ENCODE peak calls at places on chromosome X, in five cellular contexts. K, P, Z, E and S are unnamed samples.

GRCh38 chrX:49627030-49627777 is 28.4 kb downstream of the GAGE1 start:
- DNase-seq in K (peak; percentile 1), P (no peak), Z (peak; percentile 33), E (peak; percentile 4), S (peak; percentile 36)

GRCh38 chrX:85244411-85245210 is 820 bp downstream of the ZNF711 start:
- DNase-seq in K (no peak), P (no peak), Z (no peak), E (peak; percentile 13), S (no peak)

GRCh38 chrX:10450229-10450958 is 170.0 kb downstream of the MID1 start:
- DNase-seq in K (no peak), P (no peak), Z (no peak), E (peak; percentile 66), S (no peak)

GRCh38 chrX:10045327-10046000 is 78.3 kb downstream of the CLDN34 start:
- DNase-seq in K (no peak), P (no peak), Z (peak; percentile 38), E (no peak), S (no peak)

GRCh38 chrX:10352536-10352935 is 195.8 kb downstream of the CLCN4 start:
- DNase-seq in K (no peak), P (no peak), Z (no peak), E (no peak), S (no peak)

GRCh38 chrX:118773782-118774181 is 46.4 kb downstream of the IL13RA1 start:
- DNase-seq in K (no peak), P (no peak), Z (no peak), E (no peak), S (no peak)

GRCh38 chrX:149881081-149881711 is at the start of gene MAGEA8:
- DNase-seq in K (no peak), P (no peak), Z (no peak), E (no peak), S (no peak)

GRCh38 chrX:123860506-123860840 is 620 bp downstream of the XIAP start:
- DNase-seq in K (peak; percentile 15), P (no peak), Z (no peak), E (no peak), S (peak; percentile 48)

GRCh38 chrX:9829308-9830267 is 43.4 kb downstream of the SHROOM2 start:
- DNase-seq in K (no peak), P (no peak), Z (no peak), E (peak; percentile 14), S (no peak)

GRCh38 chrX:123358457-123358856 is 174.4 kb downstream of the GRIA3 start:
- DNase-seq in K (no peak), P (no peak), Z (no peak), E (no peak), S (no peak)

GRCh38 chrX:132834109-132834508 is 124.3 kb downstream of the HS6ST2 start:
- DNase-seq in K (no peak), P (no peak), Z (no peak), E (no peak), S (no peak)

GRCh38 chrX:110684653-110685052 is 111.0 kb downstream of the CHRDL1 start:
- DNase-seq in K (no peak), P (no peak), Z (no peak), E (peak; percentile 45), S (no peak)

GRCh38 chrX:25976683-25977310 is 161.3 kb upstream of the MAGEB18 start:
- DNase-seq in K (no peak), P (no peak), Z (no peak), E (no peak), S (no peak)

GRCh38 chrX:7120578-7121219 is 26.8 kb upstream of the STS start:
- DNase-seq in K (no peak), P (no peak), Z (no peak), E (peak; percentile 15), S (no peak)

GRCh38 chrX:7119927-7120577 is 27.5 kb upstream of the STS start:
- DNase-seq in K (no peak), P (no peak), Z (no peak), E (no peak), S (no peak)

GRCh38 chrX:7115557-7115956 is 32.0 kb upstream of the STS start:
- DNase-seq in K (no peak), P (no peak), Z (peak; percentile 24), E (no peak), S (no peak)

GRCh38 chrX:7116081-7116480 is 31.4 kb upstream of the STS start:
- DNase-seq in K (no peak), P (no peak), Z (no peak), E (no peak), S (no peak)

DNA sequence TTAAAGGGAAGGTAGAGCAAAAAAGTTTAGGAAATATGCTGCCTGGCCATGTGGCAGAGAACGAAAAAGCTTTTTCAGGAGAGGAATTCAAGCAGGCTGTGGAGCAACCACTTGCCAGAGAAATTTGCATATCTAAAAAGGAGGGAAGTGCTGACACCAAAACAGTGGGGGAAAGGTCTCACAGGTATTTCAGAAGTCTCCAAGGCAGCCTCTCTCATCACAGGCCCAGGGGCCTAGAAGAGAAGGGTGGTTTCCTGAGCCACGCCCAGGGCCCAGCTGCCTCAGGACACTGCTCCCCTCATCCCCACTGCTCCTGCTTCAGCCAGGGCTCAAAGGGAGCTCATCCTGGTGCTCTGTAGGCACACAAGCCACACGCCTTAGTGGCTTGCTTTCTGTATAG is 29.9 kb upstream of the STS start:
- DNase-seq in K (no peak), P (no peak), Z (no peak), E (no peak), S (no peak)
- H3K4me1 ChIP-seq in K (no peaks in the 10 kb centered on the region), P (no peaks in the 10 kb centered on the region), Z (peaks cover 9% of the 10 kb centered on the region), E (no peaks in the 10 kb centered on the region), S (peaks cover 8% of the 10 kb centered on the region)

GRCh38 chrX:153959649-153960048 is 12.0 kb downstream of the HCFC1 start:
- DNase-seq in K (no peak), P (no peak), Z (no peak), E (no peak), S (no peak)

GRCh38 chrX:153963546-153963945 is 8.1 kb downstream of the HCFC1 start:
- DNase-seq in K (no peak), P (no peak), Z (no peak), E (no peak), S (no peak)

GRCh38 chrX:153960786-153961185 is 10.8 kb downstream of the HCFC1 start:
- DNase-seq in K (no peak), P (no peak), Z (no peak), E (no peak), S (no peak)

GRCh38 chrX:153960077-153960476 is 11.5 kb downstream of the HCFC1 start:
- DNase-seq in K (no peak), P (no peak), Z (no peak), E (no peak), S (no peak)

GRCh38 chrX:153961292-153961691 is 10.3 kb downstream of the HCFC1 start:
- DNase-seq in K (no peak), P (no peak), Z (no peak), E (no peak), S (no peak)
- H3K36me3 ChIP-seq in K (peaks cover 72% of the 10 kb centered on the region), P (peaks cover 72% of the 10 kb centered on the region), Z (peaks cover 63% of the 10 kb centered on the region), E (no peaks in the 10 kb centered on the region), S (peaks cover 68% of the 10 kb centered on the region)

DNA sequence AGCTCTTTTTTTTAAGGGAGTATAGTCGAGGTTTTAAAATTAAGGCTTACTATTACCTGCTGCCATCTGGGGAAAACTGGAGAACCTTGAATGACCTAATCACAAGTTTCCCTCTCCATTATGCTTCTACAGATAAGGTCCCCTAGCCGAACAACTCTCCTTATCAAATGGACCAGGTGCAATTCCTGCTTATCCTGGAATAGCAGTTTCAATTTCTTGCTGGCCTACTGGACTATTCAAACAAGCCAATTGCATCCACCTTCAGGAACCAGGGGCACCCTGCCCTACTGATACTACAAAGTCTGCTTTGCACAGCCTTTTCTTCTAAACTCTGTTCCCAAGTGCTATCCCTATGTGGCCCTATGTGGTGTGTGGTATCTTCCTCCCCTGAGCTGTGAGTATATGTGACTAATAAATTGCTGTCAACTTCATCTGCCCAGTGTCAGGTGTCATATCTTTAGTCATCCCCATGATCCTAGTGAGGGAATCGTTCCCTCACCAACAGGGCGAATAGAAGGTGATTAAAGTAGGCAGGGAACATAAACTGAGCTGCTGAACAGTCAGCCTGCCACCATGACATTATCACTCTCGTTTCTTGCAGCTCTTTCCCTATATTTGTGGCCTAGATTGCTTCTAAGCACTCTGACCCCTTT is 128.5 kb downstream of the ATG4A start:
- DNase-seq in K (no peak), P (no peak), Z (no peak), E (no peak), S (no peak)
- H3K27ac ChIP-seq in K (no peak overlapping the region), P (no peak overlapping the region), Z (no peak overlapping the region), E (no peak overlapping the region), S (no peak overlapping the region)

DNA sequence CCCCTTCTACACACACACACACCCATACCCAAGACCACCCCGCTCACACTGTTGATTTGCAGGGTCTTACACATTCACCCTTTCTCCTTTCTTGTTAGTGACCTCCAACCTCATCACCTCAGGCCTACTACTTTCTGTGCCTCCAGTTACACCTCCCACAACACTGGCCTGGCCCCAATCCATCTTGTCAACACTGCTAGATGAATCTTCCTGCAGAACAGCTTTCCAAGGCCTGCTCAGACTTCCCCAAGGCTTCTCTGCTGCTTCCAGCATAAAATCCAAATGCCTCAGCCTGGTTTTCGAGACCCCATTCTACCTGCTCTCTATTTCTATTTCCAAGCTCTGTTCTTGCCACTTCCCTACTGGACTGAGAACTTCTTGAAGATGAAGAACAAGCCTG is 79.9 kb downstream of the NHSL2 start:
- DNase-seq in K (no peak), P (no peak), Z (no peak), E (no peak), S (no peak)
- H3K4me1 ChIP-seq in K (no peaks in the 10 kb centered on the region), P (no peaks in the 10 kb centered on the region), Z (peaks cover 4% of the 10 kb centered on the region), E (no peaks in the 10 kb centered on the region), S (peaks cover 19% of the 10 kb centered on the region)

GRCh38 chrX:153595387-153595786 is 3.6 kb downstream of the CCNQ start:
- DNase-seq in K (no peak), P (no peak), Z (no peak), E (no peak), S (no peak)
- H3K36me3 ChIP-seq in K (peaks cover 32% of the 10 kb centered on the region), P (peaks cover 36% of the 10 kb centered on the region), Z (peaks cover 6% of the 10 kb centered on the region), E (no peaks in the 10 kb centered on the region), S (peaks cover 26% of the 10 kb centered on the region)